ENCODE peak calls at places on chromosomes 3 and 15, in five cellular contexts. One of them, this sample, is unnamed.

GRCh38 chr15:67701669-67702068 is 123.6 kb upstream of the SKOR1 start:
- DNase-seq in HepG2: no peak
- DNase-seq in GM12878: no peak
- DNase-seq in K562: no peak
- DNase-seq in H1: no peak
- DNase-seq in this sample: no peak

GRCh38 chr3:30188713-30189112 is 417.7 kb upstream of the TGFBR2 start:
- DNase-seq in K562: no peak
- DNase-seq in GM12878: no peak
- DNase-seq in HepG2: no peak
- DNase-seq in H1: no peak
- DNase-seq in this sample: no peak

GRCh38 chr15:63274427-63274826 is 3.0 kb upstream of the APH1B start:
- DNase-seq in K562: no peak
- DNase-seq in HepG2: no peak
- DNase-seq in H1: no peak
- DNase-seq in GM12878: no peak
- DNase-seq in this sample: no peak

GRCh38 chr3:124773351-124774304 is 43.4 kb downstream of the UMPS start:
- DNase-seq in K562: no peak
- DNase-seq in H1: no peak
- DNase-seq in HepG2: no peak
- DNase-seq in GM12878: no peak
- DNase-seq in this sample: no peak

GRCh38 chr3:188296761-188297689 is 143.1 kb downstream of the LPP start:
- DNase-seq in H1: no peak
- DNase-seq in HepG2: peak; percentile 93
- DNase-seq in K562: no peak
- DNase-seq in GM12878: no peak
- DNase-seq in this sample: no peak

GRCh38 chr3:15403965-15404364 is 23.4 kb downstream of the METTL6 start:
- DNase-seq in HepG2: no peak
- DNase-seq in GM12878: no peak
- DNase-seq in H1: no peak
- DNase-seq in K562: no peak
- DNase-seq in this sample: no peak

GRCh38 chr3:174376346-174376745 is 482.8 kb upstream of the NAALADL2 start:
- DNase-seq in K562: no peak
- DNase-seq in H1: no peak
- DNase-seq in GM12878: no peak
- DNase-seq in HepG2: no peak
- DNase-seq in this sample: no peak

GRCh38 chr15:22892333-22892732 is 53.9 kb downstream of the NIPA2 start:
- DNase-seq in GM12878: no peak
- DNase-seq in K562: peak; percentile 40
- DNase-seq in HepG2: no peak
- DNase-seq in H1: no peak
- DNase-seq in this sample: no peak

GRCh38 chr15:101676965-101677364 is 24.8 kb upstream of the TM2D3 start:
- DNase-seq in HepG2: no peak
- DNase-seq in GM12878: no peak
- DNase-seq in K562: no peak
- DNase-seq in H1: no peak
- DNase-seq in this sample: no peak

GRCh38 chr15:84752700-84753099 is 4.3 kb downstream of the ZNF592 start:
- DNase-seq in K562: no peak
- DNase-seq in H1: no peak
- DNase-seq in HepG2: peak; percentile 28
- DNase-seq in GM12878: no peak
- DNase-seq in this sample: no peak

GRCh38 chr3:59027607-59028006 is 22.2 kb downstream of the CFAP20DC start:
- DNase-seq in H1: no peak
- DNase-seq in GM12878: no peak
- DNase-seq in K562: no peak
- DNase-seq in HepG2: no peak
- DNase-seq in this sample: peak; percentile 5

GRCh38 chr15:70269991-70270751 is 172.5 kb upstream of the TLE3 start:
- DNase-seq in GM12878: no peak
- DNase-seq in HepG2: no peak
- DNase-seq in H1: no peak
- DNase-seq in K562: no peak
- DNase-seq in this sample: no peak

GRCh38 chr3:97510795-97511194 is 253.8 kb upstream of the ARL6 start:
- DNase-seq in H1: no peak
- DNase-seq in K562: no peak
- DNase-seq in HepG2: no peak
- DNase-seq in GM12878: no peak
- DNase-seq in this sample: no peak

GRCh38 chr15:38226867-38227266 is 25.8 kb upstream of the SPRED1 start:
- DNase-seq in GM12878: no peak
- DNase-seq in HepG2: peak; percentile 59
- DNase-seq in K562: no peak
- DNase-seq in H1: no peak
- DNase-seq in this sample: peak; percentile 23

GRCh38 chr3:167941234-167941995 is 154.3 kb downstream of the GOLIM4 start:
- DNase-seq in HepG2: no peak
- DNase-seq in K562: peak; percentile 31
- DNase-seq in H1: no peak
- DNase-seq in GM12878: no peak
- DNase-seq in this sample: no peak

GRCh38 chr15:69298697-69299441 is at the start of gene PAQR5:
- DNase-seq in HepG2: no peak
- DNase-seq in H1: no peak
- DNase-seq in K562: peak; percentile 80
- DNase-seq in GM12878: no peak
- DNase-seq in this sample: peak; percentile 91

GRCh38 chr15:73922186-73923151 is 3.8 kb upstream of the LOXL1 start:
- DNase-seq in GM12878: no peak
- DNase-seq in HepG2: no peak
- DNase-seq in K562: no peak
- DNase-seq in H1: no peak
- DNase-seq in this sample: no peak

GRCh38 chr3:13011369-13012227 is 61.6 kb downstream of the IQSEC1 start:
- DNase-seq in K562: peak; percentile 51
- DNase-seq in GM12878: peak; percentile 92
- DNase-seq in HepG2: peak; percentile 32
- DNase-seq in H1: no peak
- DNase-seq in this sample: no peak

GRCh38 chr3:149536429-149536828 is 61.9 kb downstream of the TM4SF4 start:
- DNase-seq in HepG2: no peak
- DNase-seq in K562: peak; percentile 12
- DNase-seq in H1: no peak
- DNase-seq in GM12878: no peak
- DNase-seq in this sample: peak; percentile 27

GRCh38 chr15:49187537-49188245 is 17.6 kb downstream of the GALK2 start:
- DNase-seq in GM12878: no peak
- DNase-seq in K562: no peak
- DNase-seq in HepG2: no peak
- DNase-seq in H1: no peak
- DNase-seq in this sample: no peak

GRCh38 chr15:100928632-100929280 is 9.6 kb downstream of the LRRK1 start:
- DNase-seq in HepG2: no peak
- DNase-seq in H1: no peak
- DNase-seq in K562: no peak
- DNase-seq in GM12878: no peak
- DNase-seq in this sample: no peak

GRCh38 chr3:101383156-101383575 is 62.8 kb upstream of the IMPG2 start:
- DNase-seq in HepG2: no peak
- DNase-seq in GM12878: no peak
- DNase-seq in H1: no peak
- DNase-seq in K562: no peak
- DNase-seq in this sample: no peak

GRCh38 chr3:120907659-120908029 is 361 bp upstream of the STXBP5L start:
- DNase-seq in K562: no peak
- DNase-seq in GM12878: no peak
- DNase-seq in H1: no peak
- DNase-seq in HepG2: no peak
- DNase-seq in this sample: no peak

GRCh38 chr3:196135693-196136639 is 54.1 kb upstream of the TFRC start:
- DNase-seq in K562: no peak
- DNase-seq in HepG2: no peak
- DNase-seq in GM12878: no peak
- DNase-seq in H1: no peak
- DNase-seq in this sample: no peak

GRCh38 chr3:177525987-177526712 is 328.9 kb upstream of the TBL1XR1 start:
- DNase-seq in K562: no peak
- DNase-seq in H1: no peak
- DNase-seq in GM12878: no peak
- DNase-seq in HepG2: peak; percentile 54
- DNase-seq in this sample: no peak

GRCh38 chr15:37059051-37059450 is 41.3 kb downstream of the MEIS2 start:
- DNase-seq in K562: no peak
- DNase-seq in GM12878: no peak
- DNase-seq in H1: no peak
- DNase-seq in HepG2: no peak
- DNase-seq in this sample: no peak

GRCh38 chr15:59521443-59521842 is 83.5 kb downstream of the FAM81A start:
- DNase-seq in K562: no peak
- DNase-seq in HepG2: no peak
- DNase-seq in H1: no peak
- DNase-seq in GM12878: no peak
- DNase-seq in this sample: no peak

GRCh38 chr3:127458698-127459097 is 131.8 kb downstream of the TPRA1 start:
- DNase-seq in H1: no peak
- DNase-seq in K562: peak; percentile 57
- DNase-seq in GM12878: no peak
- DNase-seq in HepG2: no peak
- DNase-seq in this sample: no peak

GRCh38 chr3:195154793-195155535 is 116.0 kb downstream of the XXYLT1 start:
- DNase-seq in K562: no peak
- DNase-seq in HepG2: peak; percentile 91
- DNase-seq in H1: no peak
- DNase-seq in GM12878: no peak
- DNase-seq in this sample: peak; percentile 86

GRCh38 chr15:43912991-43913927 is 86.5 kb downstream of the WDR76 start:
- DNase-seq in K562: no peak
- DNase-seq in H1: peak; percentile 21
- DNase-seq in HepG2: peak; percentile 46
- DNase-seq in GM12878: no peak
- DNase-seq in this sample: no peak

GRCh38 chr3:129597087-129597791 is 9.2 kb downstream of the PLXND1 start:
- DNase-seq in GM12878: no peak
- DNase-seq in H1: no peak
- DNase-seq in K562: peak; percentile 43
- DNase-seq in HepG2: no peak
- DNase-seq in this sample: no peak

GRCh38 chr15:82663186-82663600 is 16.0 kb upstream of the CPEB1 start:
- DNase-seq in GM12878: no peak
- DNase-seq in H1: no peak
- DNase-seq in HepG2: peak; percentile 36
- DNase-seq in K562: peak; percentile 89
- DNase-seq in this sample: no peak

GRCh38 chr3:38001456-38002081 is 11.0 kb downstream of the VILL start:
- DNase-seq in HepG2: no peak
- DNase-seq in GM12878: no peak
- DNase-seq in H1: no peak
- DNase-seq in K562: peak; percentile 26
- DNase-seq in this sample: no peak

GRCh38 chr3:135258916-135259315 is 463.9 kb downstream of the EPHB1 start:
- DNase-seq in K562: no peak
- DNase-seq in H1: no peak
- DNase-seq in HepG2: no peak
- DNase-seq in GM12878: no peak
- DNase-seq in this sample: no peak

GRCh38 chr3:23761440-23761896 is 44.3 kb upstream of the UBE2E1 start:
- DNase-seq in H1: no peak
- DNase-seq in GM12878: peak; percentile 56
- DNase-seq in HepG2: peak; percentile 29
- DNase-seq in K562: no peak
- DNase-seq in this sample: no peak

GRCh38 chr15:50907866-50908208 is 646 bp upstream of the AP4E1 start:
- DNase-seq in HepG2: peak; percentile 44
- DNase-seq in H1: no peak
- DNase-seq in GM12878: no peak
- DNase-seq in K562: no peak
- DNase-seq in this sample: no peak

GRCh38 chr3:71707600-71707999 is 17.6 kb downstream of the EIF4E3 start:
- DNase-seq in HepG2: no peak
- DNase-seq in H1: no peak
- DNase-seq in GM12878: no peak
- DNase-seq in K562: no peak
- DNase-seq in this sample: no peak
- TF ChIP-seq TAF1 in HepG2: no peak
- TF ChIP-seq TAF1 in H1: no peak
- TF ChIP-seq TAF1 in GM12878: no peak
- TF ChIP-seq TAF1 in K562: no peak
- TF ChIP-seq TAF1 in this sample: no peak

DNA sequence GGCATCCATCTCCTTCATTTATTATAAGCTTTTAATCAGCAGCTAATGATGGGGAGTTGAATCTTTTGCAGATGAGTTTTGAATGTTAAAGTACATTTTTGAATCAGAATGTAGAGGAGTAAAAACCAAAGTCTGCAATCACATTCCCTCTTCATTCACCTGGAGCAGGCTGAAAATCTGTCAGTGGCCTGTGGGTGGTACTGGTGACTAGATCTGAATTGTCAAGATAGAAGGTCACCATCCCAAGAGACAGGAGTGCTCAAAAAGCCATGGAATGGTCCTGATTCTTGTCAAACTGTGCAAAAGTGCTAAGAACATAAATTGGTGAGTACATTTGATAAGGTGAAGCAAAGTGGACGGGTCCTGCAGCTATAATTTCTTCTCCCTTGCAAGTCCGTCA is 881.3 kb upstream of the NR2F2 start:
- DNase-seq in K562: no peak
- DNase-seq in H1: no peak
- DNase-seq in GM12878: no peak
- DNase-seq in HepG2: no peak
- DNase-seq in this sample: no peak
- TF ChIP-seq SIN3A in K562: no peak
- TF ChIP-seq SIN3A in H1: no peak
- TF ChIP-seq SIN3A in GM12878: no peak
- TF ChIP-seq SIN3A in HepG2: no peak
- TF ChIP-seq SIN3A in this sample: no peak

DNA sequence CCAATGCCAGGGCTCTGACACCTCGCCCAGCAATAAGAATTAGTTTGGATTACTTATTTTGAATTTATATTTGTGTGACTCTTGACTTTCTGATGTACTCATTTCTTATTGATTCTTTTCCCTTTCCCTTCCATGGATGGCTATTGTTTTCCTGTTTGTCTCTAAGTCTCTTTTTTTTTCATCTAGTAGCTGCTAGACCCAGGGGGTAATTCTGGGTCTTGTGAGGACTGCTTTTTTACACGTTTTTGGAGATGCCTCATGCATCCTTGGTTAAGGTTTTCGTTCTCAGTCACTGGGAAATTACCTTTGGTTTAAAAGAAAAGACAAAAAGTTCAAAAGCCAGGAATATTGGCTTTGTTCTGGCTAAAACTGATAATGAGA is 70.2 kb upstream of the STRIT1 start:
- DNase-seq in HepG2: no peak
- DNase-seq in H1: no peak
- DNase-seq in K562: no peak
- DNase-seq in GM12878: no peak
- DNase-seq in this sample: no peak
- H3K4me1 ChIP-seq in HepG2: no peaks in the 10 kb centered on the region
- H3K4me1 ChIP-seq in H1: no peaks in the 10 kb centered on the region
- H3K4me1 ChIP-seq in K562: no peaks in the 10 kb centered on the region
- H3K4me1 ChIP-seq in GM12878: no peaks in the 10 kb centered on the region
- H3K4me1 ChIP-seq in this sample: no peaks in the 10 kb centered on the region

GRCh38 chr15:57591822-57592367 is at the start of gene MYZAP:
- DNase-seq in GM12878: no peak
- DNase-seq in HepG2: no peak
- DNase-seq in K562: peak; percentile 87
- DNase-seq in H1: no peak
- DNase-seq in this sample: peak; percentile 89
- TF ChIP-seq TAF1 in GM12878: no peak
- TF ChIP-seq TAF1 in HepG2: no peak
- TF ChIP-seq TAF1 in K562: no peak
- TF ChIP-seq TAF1 in H1: no peak
- TF ChIP-seq TAF1 in this sample: no peak

This sample was measured in SK-N-SH.